ENCODE peak calls at places on chromosomes 6 and 20, in five cellular contexts. C is upper lobe of right lung, Q is IMR-90, Y is dorsolateral prefrontal cortex, D is vagina. V is an unnamed sample.

GRCh38 chr6:36139991-36140710 is 9.8 kb downstream of the MAPK13 start:
- DNase-seq in C (no peak), Q (no peak), Y (peak), D (no peak), V (no peak)

GRCh38 chr20:49340161-49340966 is 62.5 kb upstream of the ZNFX1 start:
- DNase-seq in C (no peak), Q (no peak), Y (peak), D (no peak), V (no peak)

GRCh38 chr6:13406051-13406477 is 77.7 kb upstream of the TBC1D7 start:
- DNase-seq in C (no peak), Q (no peak), Y (peak), D (no peak), V (no peak)

GRCh38 chr6:130937942-130938604 is 110.9 kb downstream of the SMLR1 start:
- DNase-seq in C (no peak), Q (peak), Y (no peak), D (no peak), V (no peak)

GRCh38 chr20:33493076-33493766 is 3.3 kb downstream of the CBFA2T2 start:
- DNase-seq in C (peak), Q (no peak), Y (no peak), D (no peak), V (no peak)

GRCh38 chr20:14288341-14289330 is 48.8 kb downstream of the FLRT3 start:
- DNase-seq in C (no peak), Q (peak), Y (no peak), D (no peak), V (peak)

GRCh38 chr6:138571174-138571573 is 71.9 kb upstream of the NHSL1 start:
- DNase-seq in C (no peak), Q (peak), Y (no peak), D (no peak), V (no peak)

GRCh38 chr6:122652431-122652830 is 42.2 kb downstream of the PKIB start:
- DNase-seq in C (no peak), Q (peak), Y (no peak), D (no peak), V (no peak)

GRCh38 chr6:127515794-127516675 is 3.1 kb downstream of the MTCL3 start:
- DNase-seq in C (peak), Q (peak), Y (peak), D (no peak), V (no peak)

GRCh38 chr6:88910922-88911778 is 52.3 kb downstream of the RNGTT start:
- DNase-seq in C (no peak), Q (no peak), Y (no peak), D (no peak), V (no peak)

GRCh38 chr6:53301801-53302537 is 46.8 kb downstream of the ELOVL5 start:
- DNase-seq in C (no peak), Q (no peak), Y (no peak), D (no peak), V (no peak)

GRCh38 chr6:150485559-150486517 is 113.8 kb upstream of the PLEKHG1 start:
- DNase-seq in C (no peak), Q (no peak), Y (no peak), D (no peak), V (no peak)

GRCh38 chr6:118939683-118940082 is 4.7 kb upstream of the MCM9 start:
- DNase-seq in C (no peak), Q (no peak), Y (no peak), D (no peak), V (no peak)

GRCh38 chr20:38272961-38273360 is 12.4 kb upstream of the KIAA1755 start:
- DNase-seq in C (no peak), Q (peak), Y (no peak), D (no peak), V (no peak)

GRCh38 chr6:127119361-127120108 is 1.1 kb downstream of the RSPO3 start:
- DNase-seq in C (peak), Q (no peak), Y (no peak), D (no peak), V (no peak)

GRCh38 chr20:57807418-57808265 is 97.8 kb upstream of the PMEPA1 start:
- DNase-seq in C (no peak), Q (no peak), Y (no peak), D (no peak), V (no peak)

GRCh38 chr20:3173582-3174441 is 463 bp upstream of the LZTS3 start:
- DNase-seq in C (peak), Q (peak), Y (peak), D (no peak), V (no peak)

GRCh38 chr6:27847706-27848105 is 64.5 kb downstream of the OR2B2 start:
- DNase-seq in C (no peak), Q (peak), Y (no peak), D (no peak), V (no peak)

GRCh38 chr20:59939052-59939878 is 840 bp downstream of the PPP1R3D start:
- DNase-seq in C (peak), Q (no peak), Y (no peak), D (no peak), V (no peak)

GRCh38 chr20:20009784-20010253 is 7.3 kb upstream of the NAA20 start:
- DNase-seq in C (no peak), Q (no peak), Y (no peak), D (no peak), V (no peak)

GRCh38 chr20:19947611-19948264 is 69.4 kb upstream of the NAA20 start:
- DNase-seq in C (no peak), Q (peak), Y (no peak), D (no peak), V (no peak)

GRCh38 chr6:157487110-157487773 is 106.3 kb downstream of the ZDHHC14 start:
- DNase-seq in C (no peak), Q (no peak), Y (no peak), D (no peak), V (no peak)

GRCh38 chr6:125612400-125612846 is 137.0 kb upstream of the HEY2 start:
- DNase-seq in C (no peak), Q (no peak), Y (no peak), D (no peak), V (no peak)

GRCh38 chr6:170522565-170523183 is 30.4 kb downstream of the PSMB1 start:
- DNase-seq in C (no peak), Q (peak), Y (no peak), D (no peak), V (no peak)

GRCh38 chr6:22056398-22056797 is 240.4 kb downstream of the PRL start:
- DNase-seq in C (no peak), Q (no peak), Y (no peak), D (peak), V (peak)

GRCh38 chr20:50338479-50339195 is 148.0 kb downstream of the CEBPB start:
- DNase-seq in C (no peak), Q (peak), Y (peak), D (no peak), V (no peak)

GRCh38 chr20:23879811-23880374 is 345 bp upstream of the CST5 start:
- DNase-seq in C (no peak), Q (no peak), Y (no peak), D (no peak), V (no peak)

GRCh38 chr6:1137849-1138248 is 174.0 kb upstream of the FOXQ1 start:
- DNase-seq in C (no peak), Q (no peak), Y (no peak), D (no peak), V (no peak)

GRCh38 chr6:147709396-147710272 is 201.1 kb downstream of the SAMD5 start:
- DNase-seq in C (no peak), Q (no peak), Y (no peak), D (no peak), V (no peak)

GRCh38 chr6:157674061-157674460 is 149.0 kb upstream of the SNX9 start:
- DNase-seq in C (peak), Q (no peak), Y (no peak), D (no peak), V (no peak)

GRCh38 chr20:46348972-46349741 is 40.9 kb upstream of the CDH22 start:
- DNase-seq in C (no peak), Q (peak), Y (peak), D (no peak), V (no peak)

GRCh38 chr20:7980332-7981046 is 39.1 kb downstream of the TMX4 start:
- DNase-seq in C (no peak), Q (peak), Y (no peak), D (no peak), V (no peak)

GRCh38 chr6:45426251-45426650 is 48.5 kb upstream of the SUPT3H start:
- DNase-seq in C (no peak), Q (no peak), Y (no peak), D (no peak), V (no peak)
- H3K27ac ChIP-seq in C (no peak), Q (no peak), Y (no peak), D (no peak), V (no peak)

GRCh38 chr6:106085687-106085983 is 501 bp upstream of the PRDM1 start:
- DNase-seq in C (no peak), Q (no peak), Y (no peak), D (no peak), V (no peak)

GRCh38 chr6:106085984-106086832 is at the start of gene PRDM1:
- DNase-seq in C (peak), Q (peak), Y (peak), D (no peak), V (peak)

GRCh38 chr6:106084973-106085686 is 1.0 kb upstream of the PRDM1 start:
- DNase-seq in C (no peak), Q (peak), Y (no peak), D (no peak), V (peak)

GRCh38 chr6:106089981-106090380 is 3.8 kb downstream of the PRDM1 start:
- DNase-seq in C (no peak), Q (peak), Y (no peak), D (no peak), V (no peak)

DNA sequence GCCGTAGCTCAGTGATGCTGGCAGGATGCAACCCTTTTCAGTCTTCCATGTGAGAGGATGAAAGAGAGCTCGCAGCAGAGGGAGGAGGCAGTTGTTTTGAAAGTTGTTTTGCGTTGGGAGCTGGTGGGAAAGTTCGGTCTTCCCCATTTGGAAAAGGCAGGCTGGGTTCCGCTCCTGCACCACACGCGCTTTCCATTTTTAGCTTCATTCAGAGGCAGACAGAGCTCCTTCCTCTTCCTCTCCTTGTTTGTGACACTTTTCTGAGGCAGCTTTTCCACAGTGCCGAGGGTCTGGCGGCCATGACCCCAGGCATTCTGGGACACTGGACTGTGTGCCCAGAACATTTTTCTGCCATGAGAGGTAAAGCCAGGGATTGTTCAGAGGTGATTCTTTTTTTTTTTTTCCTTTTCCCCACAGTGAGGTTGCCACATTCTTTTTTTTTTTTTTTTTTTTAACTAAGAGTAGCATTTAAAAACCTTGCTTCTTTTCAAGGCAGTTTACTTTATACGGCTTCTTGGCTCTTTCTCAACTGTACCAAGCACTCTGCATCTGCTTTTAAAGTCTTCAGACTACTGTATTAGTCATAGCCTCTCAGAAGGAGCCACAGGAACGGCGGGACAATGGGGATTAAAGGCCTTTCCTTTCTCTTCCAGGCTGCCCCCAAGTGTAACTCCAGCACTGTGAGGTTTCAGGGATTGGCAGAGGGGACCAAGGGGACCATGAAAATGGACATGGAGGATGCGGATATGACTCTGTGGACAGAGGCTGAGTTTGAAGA is 1.6 kb downstream of the PRDM1 start:
- DNase-seq in C (no peak), Q (peak), Y (no peak), D (no peak), V (no peak)
- H3K27ac ChIP-seq in C (peak), Q (peak), Y (no peak), D (peak), V (peak)

GRCh38 chr20:34875657-34876160 is 703 bp upstream of the ACSS2 start:
- DNase-seq in C (no peak), Q (no peak), Y (no peak), D (no peak), V (no peak)
- H3K27ac ChIP-seq in C (peak), Q (no peak), Y (peak), D (peak), V (peak)

DNA sequence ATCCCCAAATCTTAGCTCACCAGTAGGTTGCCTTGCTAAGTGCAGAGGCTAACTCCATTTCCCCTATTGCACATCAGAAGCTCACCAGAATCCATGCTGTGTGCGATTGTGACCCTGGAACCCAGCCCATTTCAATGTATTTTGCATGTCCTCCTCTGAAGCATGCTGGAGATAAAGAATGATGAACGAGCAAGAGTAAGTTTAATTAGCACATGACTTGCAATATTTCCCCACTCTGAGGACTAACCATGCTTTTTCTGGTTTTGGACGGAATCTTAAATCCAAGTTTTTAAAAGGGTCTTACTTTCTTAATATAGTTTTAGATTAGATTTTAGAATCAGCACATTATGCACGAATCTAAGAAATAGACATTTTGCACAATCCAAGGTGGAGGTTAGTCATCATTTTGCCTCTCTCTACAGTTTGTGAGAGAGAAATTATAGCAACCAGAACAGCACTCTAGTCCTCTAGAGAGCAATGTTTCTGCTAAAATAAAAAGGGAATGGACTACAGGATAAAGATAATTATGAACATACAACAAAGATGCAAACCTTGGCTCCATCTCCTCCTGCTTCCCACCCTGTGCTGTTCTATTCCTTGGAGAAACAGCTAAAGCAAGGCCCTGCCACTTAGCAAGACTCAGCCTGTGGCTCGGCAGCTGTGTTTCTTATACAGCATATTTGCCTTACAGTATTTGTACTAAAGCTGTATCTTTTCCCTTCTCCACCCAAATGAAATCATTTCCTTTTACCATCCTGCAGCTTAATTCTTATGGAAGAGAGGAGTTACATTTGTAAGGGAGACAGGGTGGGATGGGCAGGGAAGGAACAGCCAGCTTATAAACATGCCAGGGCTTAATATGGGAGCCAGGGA is 24.9 kb upstream of the LAMA4 start:
- DNase-seq in C (no peak), Q (peak), Y (peak), D (no peak), V (no peak)
- H3K27ac ChIP-seq in C (peak), Q (peak), Y (no peak), D (no peak), V (no peak)

DNA sequence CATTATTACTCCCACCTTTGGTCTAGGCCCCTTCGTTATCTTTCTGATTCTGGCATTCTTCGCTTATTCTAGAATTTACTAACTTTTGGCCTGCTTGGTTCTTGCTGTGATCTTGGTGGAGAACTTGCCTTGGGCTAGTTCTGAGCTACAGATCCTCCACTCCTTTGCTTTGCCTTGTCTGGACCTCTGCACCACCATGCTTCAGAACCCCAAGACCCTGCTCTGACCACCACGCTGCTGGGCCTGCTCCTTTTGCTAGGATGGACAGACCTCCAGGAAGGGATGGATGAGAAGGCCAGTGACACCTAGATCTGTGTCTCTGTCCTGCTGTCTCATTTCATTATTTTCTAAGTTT is 30.4 kb upstream of the CCN2 start:
- DNase-seq in C (no peak), Q (no peak), Y (no peak), D (no peak), V (no peak)
- H3K27ac ChIP-seq in C (no peak), Q (peak), Y (no peak), D (no peak), V (no peak)

GRCh38 chr6:40879169-40879568 is 159.9 kb downstream of the UNC5CL start:
- DNase-seq in C (no peak), Q (no peak), Y (no peak), D (no peak), V (no peak)

GRCh38 chr6:40877362-40877761 is 161.7 kb downstream of the UNC5CL start:
- DNase-seq in C (no peak), Q (no peak), Y (no peak), D (no peak), V (no peak)

GRCh38 chr6:40874495-40874894 is 164.5 kb downstream of the UNC5CL start:
- DNase-seq in C (no peak), Q (no peak), Y (no peak), D (no peak), V (no peak)

GRCh38 chr6:40881501-40881900 is 157.5 kb downstream of the UNC5CL start:
- DNase-seq in C (no peak), Q (no peak), Y (no peak), D (no peak), V (no peak)

GRCh38 chr6:40876336-40876735 is 162.7 kb downstream of the UNC5CL start:
- DNase-seq in C (no peak), Q (no peak), Y (no peak), D (no peak), V (no peak)
- H3K27ac ChIP-seq in C (no peak), Q (no peak), Y (no peak), D (no peak), V (no peak)